ENCODE peak calls at places on chromosomes 16 and 17, in four cellular contexts. V, R, Z and Y are unnamed samples.

GRCh38 chr16:89426736-89427525 is 63.4 kb downstream of the ANKRD11 start:
- DNase-seq in R (peak; percentile 69), Z (no peak), V (no peak), Y (no peak)

GRCh38 chr17:39161967-39162366 is 4.0 kb downstream of the ARL5C start:
- DNase-seq in Z (no peak), V (no peak), R (no peak), Y (no peak)

GRCh38 chr17:66270106-66270505 is 32.3 kb upstream of the PRKCA start:
- DNase-seq in Z (no peak), R (no peak), V (no peak), Y (no peak)

GRCh38 chr16:66324785-66325184 is 41.7 kb upstream of the CDH5 start:
- DNase-seq in V (peak; percentile 63), Z (no peak), R (no peak), Y (peak; percentile 83)

GRCh38 chr16:69563605-69564580 is 1.9 kb upstream of the NFAT5 start:
- DNase-seq in Z (peak; percentile 89), R (peak; percentile 65), V (peak; percentile 51), Y (peak; percentile 36)

GRCh38 chr16:55861288-55861687 is 13.9 kb downstream of the CES5A start:
- DNase-seq in V (no peak), Z (no peak), R (no peak), Y (no peak)

GRCh38 chr17:80816241-80817103 is 175.2 kb upstream of the CHMP6 start:
- DNase-seq in R (no peak), V (no peak), Z (no peak), Y (no peak)

GRCh38 chr17:41527076-41528023 is 758 bp downstream of the KRT19 start:
- DNase-seq in R (no peak), V (peak; percentile 73), Z (peak; percentile 26), Y (peak; percentile 47)

GRCh38 chr17:40779181-40779909 is 3.0 kb downstream of the KRT27 start:
- DNase-seq in Z (no peak), R (no peak), V (no peak), Y (peak; percentile 51)

GRCh38 chr17:64340557-64340956 is 50.1 kb downstream of the PECAM1 start:
- DNase-seq in R (no peak), Z (no peak), V (no peak), Y (no peak)

GRCh38 chr16:65373095-65373494 is 251.2 kb upstream of the CDH11 start:
- DNase-seq in R (no peak), Z (no peak), V (no peak), Y (no peak)

GRCh38 chr17:29461807-29462206 is 71.6 kb downstream of the TAOK1 start:
- DNase-seq in V (no peak), R (no peak), Z (no peak), Y (no peak)

GRCh38 chr17:8057691-8058114 is 18.8 kb downstream of the ALOX15B start:
- DNase-seq in Z (peak; percentile 77), R (peak; percentile 75), V (peak; percentile 56), Y (peak; percentile 95)

GRCh38 chr16:60432472-60432871 is 1603.8 kb downstream of the CDH8 start:
- DNase-seq in V (no peak), Z (no peak), R (no peak), Y (peak; percentile 2)

GRCh38 chr16:21584817-21585216 is 14.6 kb upstream of the METTL9 start:
- DNase-seq in V (no peak), Z (no peak), R (no peak), Y (no peak)

GRCh38 chr17:21360048-21360447 is 16.1 kb upstream of the KCNJ12 start:
- DNase-seq in R (no peak), Z (no peak), V (no peak), Y (no peak)

GRCh38 chr17:71127416-71127815 is 958.1 kb downstream of the KCNJ2 start:
- DNase-seq in V (no peak), Z (no peak), R (no peak), Y (no peak)

GRCh38 chr16:87295259-87295658 is 21.9 kb downstream of the C16orf95 start:
- DNase-seq in Z (no peak), V (no peak), R (no peak), Y (no peak)

GRCh38 chr17:2336215-2337151 is at the start of gene TSR1:
- DNase-seq in V (peak; percentile 91), R (peak; percentile 88), Z (peak; percentile 85), Y (peak; percentile 93)

GRCh38 chr17:77859035-77859360 is 99.5 kb upstream of the TNRC6C start:
- DNase-seq in Z (no peak), V (no peak), R (no peak), Y (no peak)

GRCh38 chr17:61488878-61489718 is 36.9 kb downstream of the TBX4 start:
- DNase-seq in V (no peak), R (no peak), Z (no peak), Y (no peak)

GRCh38 chr16:12089492-12090161 is 113.1 kb downstream of the SNX29 start:
- DNase-seq in R (peak; percentile 81), Z (no peak), V (peak; percentile 66), Y (no peak)

GRCh38 chr17:69596141-69596540 is 181.6 kb downstream of the MAP2K6 start:
- DNase-seq in R (no peak), V (no peak), Z (no peak), Y (no peak)

GRCh38 chr17:19726615-19727376 is 10.4 kb upstream of the SLC47A2 start:
- DNase-seq in R (no peak), V (no peak), Z (no peak), Y (peak; percentile 17)

DNA sequence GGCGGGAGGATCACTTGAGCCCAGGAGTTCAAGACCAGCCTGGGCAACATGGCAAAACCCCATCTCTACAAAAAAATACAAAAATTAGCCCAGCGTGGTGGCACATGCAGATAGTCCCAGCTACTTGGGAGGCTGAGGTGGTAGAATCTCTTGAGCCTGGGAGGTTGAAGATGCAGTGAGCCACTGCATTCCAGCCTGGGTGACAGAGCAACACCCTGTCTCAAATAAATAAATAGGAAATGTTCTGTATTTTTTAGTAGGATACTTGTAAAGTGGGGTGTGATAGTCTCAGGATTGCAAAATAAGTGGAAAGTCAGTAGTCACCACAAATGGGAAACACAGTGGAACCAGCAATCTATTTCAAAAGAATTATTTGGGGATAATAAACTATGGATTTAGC is 4.0 kb downstream of the RSPRY1 start:
- DNase-seq in Z (no peak), R (no peak), V (no peak), Y (no peak)
- H3K4me1 ChIP-seq in Z (peaks cover 4% of the 10 kb centered on the region), R (peaks cover 20% of the 10 kb centered on the region), V (peaks cover under 1% of the 10 kb centered on the region), Y (peaks cover 5% of the 10 kb centered on the region)

DNA sequence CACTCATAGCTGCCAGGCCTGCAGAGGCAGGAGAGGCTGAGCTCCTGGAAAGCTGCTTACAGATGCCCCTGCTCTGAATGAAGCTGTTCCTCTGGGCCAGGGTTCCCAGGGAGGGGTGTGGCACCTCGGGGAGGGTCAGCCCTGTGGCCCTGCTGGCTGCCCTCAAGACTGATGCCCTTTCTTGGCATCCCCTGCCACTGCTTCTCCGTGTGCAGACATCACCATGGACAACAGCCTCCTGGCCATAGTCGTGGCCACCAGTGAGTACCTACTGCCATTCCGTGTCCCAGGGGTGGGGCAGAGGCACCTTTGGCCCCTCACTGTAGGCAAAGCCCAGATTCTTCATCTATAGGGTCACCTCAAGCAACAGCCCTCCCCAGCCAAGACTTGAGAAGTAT is 8.9 kb downstream of the MRPL27 start:
- DNase-seq in R (no peak), Z (no peak), V (no peak), Y (no peak)
- H4K91ac ChIP-seq in R (no peak overlapping the region), Z (no peak overlapping the region), V (no peak overlapping the region), Y (no peak overlapping the region)

GRCh38 chr17:48439875-48440505 is 10.0 kb upstream of the SKAP1 start:
- DNase-seq in V (no peak), R (no peak), Z (no peak), Y (no peak)
- H3K4me1 ChIP-seq in V (no peaks in the 10 kb centered on the region), R (no peaks in the 10 kb centered on the region), Z (peaks cover 5% of the 10 kb centered on the region), Y (no peaks in the 10 kb centered on the region)

GRCh38 chr16:19105891-19106624 is 7.7 kb upstream of the ITPRIPL2 start:
- DNase-seq in V (no peak), R (peak; percentile 34), Z (no peak), Y (no peak)

GRCh38 chr16:19104591-19104990 is 9.2 kb upstream of the ITPRIPL2 start:
- DNase-seq in R (no peak), V (no peak), Z (peak; percentile 14), Y (no peak)

GRCh38 chr16:19108409-19109287 is 5.1 kb upstream of the ITPRIPL2 start:
- DNase-seq in V (no peak), Z (no peak), R (no peak), Y (no peak)

GRCh38 chr16:19105131-19105530 is 8.6 kb upstream of the ITPRIPL2 start:
- DNase-seq in V (no peak), R (no peak), Z (no peak), Y (no peak)

DNA sequence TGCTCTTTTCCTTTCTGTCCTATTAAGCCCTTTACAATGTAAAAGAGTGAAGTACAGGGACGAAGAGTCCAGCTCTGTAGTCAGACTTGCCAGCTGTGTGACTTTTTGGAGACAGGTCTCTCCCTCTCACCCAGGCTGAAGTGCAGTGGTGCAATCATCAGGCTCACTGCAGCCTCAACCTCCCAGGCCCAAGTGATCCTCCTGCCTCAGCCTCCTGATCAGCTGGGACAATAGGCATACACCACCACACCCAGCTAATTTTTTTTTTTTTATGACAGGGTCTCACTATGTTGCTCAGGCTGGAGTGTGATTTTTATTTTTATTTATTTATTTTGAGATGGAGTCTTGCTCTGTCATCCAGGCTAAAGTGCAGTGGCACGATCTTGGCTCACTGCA is 7.1 kb upstream of the ITPRIPL2 start:
- DNase-seq in Z (no peak), V (no peak), R (no peak), Y (no peak)
- H4K91ac ChIP-seq in Z (no peak overlapping the region), V (no peak overlapping the region), R (peak overlapping the region; percentile 13), Y (no peak overlapping the region)

GRCh38 chr17:57894848-57895247 is 45.0 kb upstream of the MRPS23 start:
- DNase-seq in Z (no peak), R (no peak), V (no peak), Y (no peak)
- H3K4me1 ChIP-seq in Z (peaks cover 40% of the 10 kb centered on the region), R (peaks cover 49% of the 10 kb centered on the region), V (peaks cover 11% of the 10 kb centered on the region), Y (peaks cover 40% of the 10 kb centered on the region)

GRCh38 chr16:84509032-84509950 is 4.8 kb upstream of the MEAK7 start:
- DNase-seq in Z (no peak), R (no peak), V (no peak), Y (no peak)
- H4K91ac ChIP-seq in Z (no peak overlapping the region), R (no peak overlapping the region), V (no peak overlapping the region), Y (no peak overlapping the region)

GRCh38 chr16:57684626-57685358 is 9.8 kb upstream of the DRC7 start:
- DNase-seq in Z (no peak), V (no peak), R (no peak), Y (no peak)
- H3K4me1 ChIP-seq in Z (peaks cover 10% of the 10 kb centered on the region), V (no peaks in the 10 kb centered on the region), R (no peaks in the 10 kb centered on the region), Y (peaks cover 4% of the 10 kb centered on the region)

GRCh38 chr16:29959293-29959692 is 2.6 kb upstream of the TMEM219 start:
- DNase-seq in R (no peak), Z (no peak), V (no peak), Y (no peak)

GRCh38 chr16:29961479-29962343 is at the start of gene TMEM219:
- DNase-seq in R (peak; percentile 83), V (peak; percentile 96), Z (peak; percentile 93), Y (peak; percentile 97)

GRCh38 chr16:29961127-29961478 is 776 bp upstream of the TMEM219 start:
- DNase-seq in R (no peak), V (no peak), Z (no peak), Y (no peak)

GRCh38 chr16:29963021-29963743 is 1.3 kb downstream of the TMEM219 start:
- DNase-seq in R (no peak), V (no peak), Z (no peak), Y (no peak)

GRCh38 chr16:29962344-29962994 is 590 bp downstream of the TMEM219 start:
- DNase-seq in R (peak; percentile 27), V (no peak), Z (no peak), Y (no peak)
- H4K91ac ChIP-seq in R (peak overlapping the region; percentile 82), V (peak overlapping the region; percentile 30), Z (no peak overlapping the region), Y (peak overlapping the region; percentile 85)